ENCODE peak calls at places on chromosomes 5 and 9, in five cellular contexts. Y, R, K, T and Q are unnamed samples.

GRCh38 chr9:108580021-108580439 is 275.8 kb downstream of the ACTL7B start:
- DNase-seq in T (peak), K (peak), R (peak), Y (peak), Q (no peak)

GRCh38 chr9:109225629-109226028 is 58.6 kb upstream of the FRRS1L start:
- DNase-seq in K (no peak), R (no peak), T (no peak), Y (no peak), Q (no peak)

GRCh38 chr5:54610197-54610898 is 92.8 kb downstream of the SNX18 start:
- DNase-seq in K (no peak), R (no peak), T (no peak), Y (no peak), Q (no peak)

GRCh38 chr5:175032741-175033151 is 308.4 kb downstream of the MSX2 start:
- DNase-seq in K (no peak), T (peak), Y (peak), R (no peak), Q (no peak)

GRCh38 chr5:73437126-73438047 is 11.2 kb downstream of the FOXD1 start:
- DNase-seq in K (peak), T (no peak), R (peak), Y (no peak), Q (peak)

GRCh38 chr5:431001-431710 is 11.8 kb upstream of the EXOC3 start:
- DNase-seq in R (peak), Y (no peak), T (no peak), K (peak), Q (peak)

GRCh38 chr5:147876626-147877025 is 1.9 kb upstream of the SCGB3A2 start:
- DNase-seq in Y (no peak), T (no peak), R (peak), K (no peak), Q (no peak)

GRCh38 chr5:15835514-15835913 is 335.5 kb downstream of the FBXL7 start:
- DNase-seq in R (no peak), T (no peak), K (no peak), Y (no peak), Q (no peak)

GRCh38 chr5:163005949-163006348 is 431.4 kb upstream of the CCNG1 start:
- DNase-seq in T (no peak), R (peak), K (no peak), Y (no peak), Q (no peak)

GRCh38 chr9:109904666-109905065 is 124.7 kb downstream of the PALM2AKAP2 start:
- DNase-seq in Y (no peak), T (no peak), K (no peak), R (no peak), Q (no peak)

GRCh38 chr9:123336455-123336854 is 19.5 kb upstream of the CRB2 start:
- DNase-seq in R (no peak), K (no peak), T (no peak), Y (no peak), Q (no peak)

GRCh38 chr9:72155282-72155677 is 6.0 kb downstream of the GDA start:
- DNase-seq in T (no peak), R (no peak), Y (no peak), K (no peak), Q (no peak)

GRCh38 chr9:93190133-93190525 is 6.2 kb downstream of the WNK2 start:
- DNase-seq in R (no peak), K (no peak), T (no peak), Y (no peak), Q (no peak)

GRCh38 chr9:93098236-93098946 is 2.4 kb downstream of the CARD19 start:
- DNase-seq in Y (peak), R (peak), T (peak), K (peak), Q (peak)

GRCh38 chr5:85931220-85931619 is 686.5 kb upstream of the COX7C start:
- DNase-seq in R (peak), Y (no peak), T (no peak), K (no peak), Q (no peak)

GRCh38 chr5:32778403-32778802 is 67.3 kb downstream of the NPR3 start:
- DNase-seq in K (no peak), Y (no peak), T (no peak), R (no peak), Q (no peak)

GRCh38 chr5:146772881-146773440 is 105.6 kb downstream of the PPP2R2B start:
- DNase-seq in Y (no peak), R (no peak), K (no peak), T (no peak), Q (no peak)

GRCh38 chr5:103703617-103704016 is 141.0 kb upstream of the NUDT12 start:
- DNase-seq in R (peak), Y (no peak), K (no peak), T (no peak), Q (no peak)

GRCh38 chr5:139709587-139710369 is 61.6 kb downstream of the CXXC5 start:
- DNase-seq in T (peak), R (no peak), K (no peak), Y (no peak), Q (peak)

GRCh38 chr9:35719546-35719945 is 12.4 kb downstream of the TLN1 start:
- DNase-seq in R (no peak), Y (no peak), K (no peak), T (no peak), Q (no peak)

GRCh38 chr5:107805819-107806218 is 135.1 kb upstream of the EFNA5 start:
- DNase-seq in T (no peak), Y (no peak), R (no peak), K (no peak), Q (no peak)

GRCh38 chr9:27392451-27392850 is 95.5 kb upstream of the EQTN start:
- DNase-seq in T (no peak), Y (no peak), K (no peak), R (no peak), Q (no peak)

GRCh38 chr9:127979333-127980055 is 1.3 kb downstream of the EEIG1 start:
- DNase-seq in R (peak), K (peak), Y (peak), T (peak), Q (peak)

GRCh38 chr9:90057361-90057760 is 452.5 kb downstream of the GADD45G start:
- DNase-seq in Y (no peak), K (no peak), T (no peak), R (no peak), Q (no peak)

GRCh38 chr5:132019857-132020555 is 8.5 kb upstream of the ACSL6 start:
- DNase-seq in T (no peak), R (no peak), Y (no peak), K (no peak), Q (no peak)

GRCh38 chr5:16229357-16229940 is 49.9 kb upstream of the MARCHF11 start:
- DNase-seq in R (no peak), K (no peak), Y (no peak), T (no peak), Q (no peak)

GRCh38 chr9:135507104-135508035 is 6.9 kb downstream of the MRPS2 start:
- DNase-seq in Y (no peak), R (no peak), T (no peak), K (no peak), Q (peak)

GRCh38 chr9:89426389-89426961 is 71.4 kb downstream of the SEMA4D start:
- DNase-seq in T (no peak), Y (no peak), R (no peak), K (no peak), Q (no peak)

GRCh38 chr9:86487222-86487841 is 133.1 kb upstream of the TUT7 start:
- DNase-seq in R (peak), K (no peak), Y (no peak), T (no peak), Q (no peak)

GRCh38 chr5:135038829-135039525 is 4.9 kb upstream of the PITX1 start:
- DNase-seq in R (no peak), K (no peak), T (no peak), Y (no peak), Q (no peak)

GRCh38 chr9:38042626-38043359 is 26.2 kb downstream of the SHB start:
- DNase-seq in Y (no peak), R (no peak), K (no peak), T (no peak), Q (no peak)

GRCh38 chr5:56569051-56569450 is 246.3 kb upstream of the MAP3K1 start:
- DNase-seq in Y (no peak), T (no peak), K (no peak), R (no peak), Q (no peak)